ENCODE peak calls at places on chromosomes 16 and 17, in seven cellular contexts. D, E, S, V, T, B and R are unnamed samples.

GRCh38 chr17:48915459-48916282 is 7.5 kb downstream of the UBE2Z start:
- DNase-seq in D (peak), E (peak), S (no peak), V (no peak), T (peak), B (peak), R (no peak)

GRCh38 chr17:63445571-63446217 is 412 bp downstream of the CYB561 start:
- DNase-seq in D (peak), E (no peak), S (no peak), V (no peak), T (peak), B (peak), R (no peak)

GRCh38 chr17:37698132-37698615 is 46.7 kb downstream of the HNF1B start:
- DNase-seq in D (no peak), E (no peak), S (no peak), V (no peak), T (no peak), B (no peak), R (no peak)

GRCh38 chr16:75477680-75478473 is 13.4 kb upstream of the TMEM170A start:
- DNase-seq in D (no peak), E (no peak), S (no peak), V (no peak), T (no peak), B (no peak), R (no peak)

GRCh38 chr16:23356941-23357340 is 54.8 kb downstream of the SCNN1B start:
- DNase-seq in D (no peak), E (no peak), S (no peak), V (no peak), T (no peak), B (no peak), R (no peak)

GRCh38 chr17:61009619-61010018 is 332.0 kb downstream of the BCAS3 start:
- DNase-seq in D (no peak), E (peak), S (no peak), V (no peak), T (no peak), B (no peak), R (no peak)

GRCh38 chr17:76122411-76123126 is 18.5 kb downstream of the FOXJ1 start:
- DNase-seq in D (no peak), E (no peak), S (no peak), V (no peak), T (no peak), B (peak), R (peak)

GRCh38 chr17:71413935-71414334 is 706.9 kb upstream of the SOX9 start:
- DNase-seq in D (no peak), E (no peak), S (no peak), V (no peak), T (no peak), B (no peak), R (no peak)

GRCh38 chr17:29158515-29159275 is 21.5 kb downstream of the MYO18A start:
- DNase-seq in D (no peak), E (no peak), S (no peak), V (no peak), T (no peak), B (no peak), R (no peak)

GRCh38 chr17:28720247-28720996 is 637 bp downstream of the RPL23A start:
- DNase-seq in D (no peak), E (no peak), S (no peak), V (no peak), T (no peak), B (no peak), R (no peak)

GRCh38 chr16:81595676-81596292 is 151.2 kb downstream of the CMIP start:
- DNase-seq in D (no peak), E (no peak), S (no peak), V (no peak), T (no peak), B (no peak), R (no peak)

GRCh38 chr16:83308414-83308813 is 499.4 kb upstream of the HSBP1 start:
- DNase-seq in D (no peak), E (no peak), S (no peak), V (no peak), T (no peak), B (no peak), R (no peak)

GRCh38 chr17:20852541-20853370 is 190.1 kb downstream of the USP22 start:
- DNase-seq in D (no peak), E (no peak), S (no peak), V (no peak), T (peak), B (no peak), R (no peak)

GRCh38 chr16:11389083-11389482 is 43.8 kb downstream of the RMI2 start:
- DNase-seq in D (no peak), E (no peak), S (no peak), V (no peak), T (no peak), B (no peak), R (no peak)

GRCh38 chr17:82076018-82076784 is 10.6 kb upstream of the DUS1L start:
- DNase-seq in D (no peak), E (no peak), S (no peak), V (no peak), T (no peak), B (no peak), R (no peak)

GRCh38 chr16:67216612-67217490 is 10.1 kb upstream of the TMEM208 start:
- DNase-seq in D (peak), E (no peak), S (no peak), V (no peak), T (no peak), B (no peak), R (no peak)

GRCh38 chr17:9367186-9367585 is 208.4 kb downstream of the STX8 start:
- DNase-seq in D (no peak), E (no peak), S (no peak), V (no peak), T (no peak), B (no peak), R (no peak)

GRCh38 chr16:79599256-79599836 is 1.2 kb downstream of the MAF start:
- DNase-seq in D (no peak), E (no peak), S (no peak), V (no peak), T (no peak), B (peak), R (no peak)

GRCh38 chr16:30875881-30876791 is 17.7 kb downstream of the BCL7C start:
- DNase-seq in D (no peak), E (peak), S (no peak), V (no peak), T (peak), B (peak), R (no peak)

GRCh38 chr16:19882186-19882585 is 2.5 kb downstream of the GPRC5B start:
- DNase-seq in D (no peak), E (no peak), S (no peak), V (no peak), T (no peak), B (no peak), R (no peak)

GRCh38 chr17:16820161-16820877 is 130.3 kb downstream of the CCDC144A start:
- DNase-seq in D (no peak), E (no peak), S (no peak), V (no peak), T (peak), B (no peak), R (no peak)

GRCh38 chr17:42402121-42402516 is 13.9 kb upstream of the STAT3 start:
- DNase-seq in D (no peak), E (no peak), S (no peak), V (no peak), T (peak), B (no peak), R (no peak)

GRCh38 chr16:64202571-64202970 is 919.3 kb downstream of the CDH11 start:
- DNase-seq in D (no peak), E (no peak), S (no peak), V (no peak), T (no peak), B (no peak), R (no peak)

GRCh38 chr16:82639666-82640336 is 13.0 kb downstream of the CDH13 start:
- DNase-seq in D (peak), E (no peak), S (no peak), V (peak), T (peak), B (peak), R (no peak)

GRCh38 chr17:79975498-79976134 is 60.1 kb downstream of the TBC1D16 start:
- DNase-seq in D (no peak), E (no peak), S (no peak), V (peak), T (no peak), B (no peak), R (no peak)

GRCh38 chr16:46974352-46974751 is 878 bp upstream of the DNAJA2 start:
- DNase-seq in D (no peak), E (peak), S (no peak), V (no peak), T (no peak), B (peak), R (no peak)

GRCh38 chr17:46152423-46152822 is 40.8 kb downstream of the KANSL1 start:
- DNase-seq in D (no peak), E (peak), S (no peak), V (no peak), T (no peak), B (no peak), R (no peak)

GRCh38 chr17:27457731-27458523 is 1.7 kb downstream of the KSR1 start:
- DNase-seq in D (no peak), E (no peak), S (no peak), V (no peak), T (no peak), B (no peak), R (no peak)

GRCh38 chr16:23368469-23368868 is 66.4 kb downstream of the SCNN1B start:
- DNase-seq in D (no peak), E (no peak), S (no peak), V (no peak), T (no peak), B (no peak), R (no peak)

GRCh38 chr16:88471575-88471974 is 18.5 kb downstream of the ZFPM1 start:
- DNase-seq in D (no peak), E (no peak), S (no peak), V (no peak), T (no peak), B (no peak), R (no peak)

GRCh38 chr16:825298-826061 is 24.9 kb upstream of the GNG13 start:
- DNase-seq in D (no peak), E (no peak), S (no peak), V (no peak), T (no peak), B (no peak), R (no peak)

GRCh38 chr17:61335105-61335844 is 64.4 kb upstream of the TBX2 start:
- DNase-seq in D (no peak), E (no peak), S (no peak), V (no peak), T (no peak), B (no peak), R (no peak)

GRCh38 chr16:58507195-58507962 is 7.4 kb downstream of the NDRG4 start:
- DNase-seq in D (peak), E (no peak), S (no peak), V (peak), T (no peak), B (no peak), R (no peak)

GRCh38 chr16:1094124-1094479 is 1.9 kb downstream of the C1QTNF8 start:
- DNase-seq in D (no peak), E (no peak), S (no peak), V (no peak), T (no peak), B (no peak), R (no peak)

GRCh38 chr16:81652798-81653505 is 126.1 kb upstream of the PLCG2 start:
- DNase-seq in D (no peak), E (no peak), S (no peak), V (no peak), T (peak), B (peak), R (no peak)

GRCh38 chr17:30812218-30813177 is 12.0 kb downstream of the CRLF3 start:
- DNase-seq in D (no peak), E (no peak), S (no peak), V (no peak), T (no peak), B (no peak), R (peak)

GRCh38 chr17:41647940-41648410 is 23.6 kb upstream of the KRT17 start:
- DNase-seq in D (peak), E (no peak), S (peak), V (peak), T (peak), B (peak), R (no peak)

GRCh38 chr17:17849147-17849820 is 12.5 kb upstream of the SREBF1 start:
- DNase-seq in D (peak), E (peak), S (no peak), V (no peak), T (peak), B (no peak), R (no peak)
- TF ChIP-seq POLR2AphosphoS5 in D (no peak), E (no peak), S (peak), V (peak), T (no peak), B (no peak), R (no peak)

GRCh38 chr17:68831170-68831569 is 124.0 kb downstream of the ABCA8 start:
- DNase-seq in D (no peak), E (no peak), S (no peak), V (no peak), T (no peak), B (no peak), R (no peak)

GRCh38 chr17:68834328-68834836 is 120.8 kb downstream of the ABCA8 start:
- DNase-seq in D (no peak), E (no peak), S (no peak), V (no peak), T (no peak), B (no peak), R (no peak)

GRCh38 chr17:68829211-68829610 is 126.0 kb downstream of the ABCA8 start:
- DNase-seq in D (no peak), E (no peak), S (no peak), V (no peak), T (no peak), B (no peak), R (no peak)

GRCh38 chr17:68835061-68835460 is 120.1 kb downstream of the ABCA8 start:
- DNase-seq in D (no peak), E (no peak), S (no peak), V (no peak), T (no peak), B (no peak), R (no peak)

GRCh38 chr17:68832140-68832871 is 122.9 kb downstream of the ABCA8 start:
- DNase-seq in D (no peak), E (no peak), S (no peak), V (no peak), T (peak), B (no peak), R (no peak)
- TF ChIP-seq POLR2AphosphoS5 in D (no peak), E (no peak), S (no peak), V (no peak), T (no peak), B (no peak), R (no peak)

DNA sequence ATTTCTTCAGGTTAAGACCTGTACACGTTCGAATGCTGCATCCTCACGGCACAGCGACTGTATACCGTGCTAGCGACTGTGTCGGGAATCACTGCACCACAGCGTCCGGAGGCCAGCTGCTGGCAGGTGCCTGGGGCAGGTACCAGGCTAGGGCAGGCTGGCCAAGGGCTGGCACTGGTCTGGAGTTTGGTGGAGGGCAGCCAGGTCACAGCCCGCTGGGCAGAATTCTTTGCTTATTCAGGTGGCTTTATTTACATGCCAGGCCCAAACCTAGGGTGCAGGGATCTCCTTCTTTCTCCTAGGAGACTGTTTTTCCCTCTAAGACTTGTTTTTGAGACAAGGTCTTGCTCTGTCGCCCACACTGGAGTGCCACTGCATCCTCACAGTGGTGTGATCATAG is 37.9 kb downstream of the COTL1 start:
- DNase-seq in D (peak), E (no peak), S (no peak), V (no peak), T (no peak), B (no peak), R (no peak)
- TF ChIP-seq POLR2AphosphoS5 in D (no peak), E (peak), S (no peak), V (no peak), T (no peak), B (no peak), R (no peak)

DNA sequence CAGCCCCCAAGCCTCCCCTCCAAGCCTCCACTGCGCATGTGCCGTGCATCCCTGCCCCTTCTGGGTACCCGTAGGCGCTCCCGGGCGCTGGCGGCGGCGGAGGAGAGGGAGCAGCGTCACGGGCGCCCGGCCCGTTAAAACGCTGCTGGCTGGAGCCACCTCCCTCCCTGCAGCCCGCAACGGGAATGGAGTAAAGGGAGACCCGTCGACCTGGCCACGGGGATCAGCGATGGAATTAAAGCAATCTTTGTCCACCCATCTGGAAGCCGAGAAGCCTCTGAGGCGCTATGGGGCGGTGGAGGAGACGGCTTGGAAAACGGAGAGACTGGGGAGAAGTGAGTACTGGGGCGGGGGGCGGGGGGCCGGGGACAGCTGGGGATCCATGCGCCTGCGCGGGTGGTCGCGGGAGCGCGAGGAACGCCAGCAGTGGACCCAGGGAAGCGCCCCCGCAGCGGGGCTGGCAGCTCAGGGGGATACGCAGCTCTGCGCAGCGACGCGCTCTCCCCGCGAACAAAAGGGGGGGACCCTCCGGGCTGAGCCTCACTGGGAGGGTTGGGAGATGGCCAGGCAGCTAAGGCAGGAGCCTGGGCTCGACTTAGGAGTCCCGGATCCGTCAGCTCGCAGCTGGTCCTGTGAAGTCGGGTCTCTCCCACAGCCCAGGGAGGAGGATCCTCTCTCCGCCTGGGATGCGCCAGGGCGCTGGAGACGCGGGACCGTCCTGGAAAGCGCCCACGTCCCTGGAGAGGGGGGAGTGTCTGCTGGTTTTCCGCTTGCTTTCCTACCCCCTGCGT is at the start of gene BMERB1:
- DNase-seq in D (peak), E (no peak), S (no peak), V (peak), T (peak), B (peak), R (no peak)
- TF ChIP-seq POLR2AphosphoS5 in D (peak), E (no peak), S (peak), V (no peak), T (peak), B (no peak), R (peak)

GRCh38 chr17:1754430-1755112 is 7.3 kb upstream of the SERPINF1 start:
- DNase-seq in D (no peak), E (no peak), S (no peak), V (no peak), T (no peak), B (no peak), R (no peak)

GRCh38 chr17:1755252-1755992 is 6.4 kb upstream of the SERPINF1 start:
- DNase-seq in D (no peak), E (no peak), S (no peak), V (no peak), T (no peak), B (no peak), R (no peak)

GRCh38 chr17:1755993-1756306 is 5.9 kb upstream of the SERPINF1 start:
- DNase-seq in D (no peak), E (no peak), S (no peak), V (no peak), T (no peak), B (no peak), R (no peak)

GRCh38 chr17:1752425-1752941 is 9.4 kb upstream of the SERPINF1 start:
- DNase-seq in D (no peak), E (no peak), S (no peak), V (no peak), T (peak), B (peak), R (no peak)

DNA sequence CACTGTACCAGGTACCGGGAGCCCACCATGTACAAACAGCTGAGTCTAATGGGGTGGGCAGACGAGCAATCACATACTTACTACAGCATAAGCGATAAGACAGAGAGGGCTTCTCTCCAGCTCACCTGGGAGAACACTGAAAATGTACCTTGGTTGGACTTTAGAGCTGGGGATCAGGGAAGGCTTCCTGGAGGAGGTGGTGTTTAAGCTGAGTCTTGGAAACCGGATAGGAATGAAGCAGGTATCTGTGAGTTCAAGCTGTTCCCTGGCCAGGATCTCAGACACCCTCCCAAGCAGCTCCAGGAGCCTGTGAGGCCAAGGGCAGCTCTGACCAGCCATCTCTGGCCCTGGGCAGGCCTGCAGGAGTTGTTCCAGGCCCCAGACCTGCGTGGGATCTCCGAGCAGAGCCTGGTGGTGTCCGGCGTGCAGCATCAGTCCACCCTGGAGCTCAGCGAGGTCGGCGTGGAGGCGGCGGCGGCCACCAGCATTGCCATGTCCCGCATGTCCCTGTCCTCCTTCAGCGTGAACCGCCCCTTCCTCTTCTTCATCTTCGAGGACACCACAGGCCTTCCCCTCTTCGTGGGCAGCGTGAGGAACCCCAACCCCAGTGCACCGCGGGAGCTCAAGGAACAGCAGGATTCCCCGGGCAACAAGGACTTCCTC is 8.0 kb upstream of the SERPINF1 start:
- DNase-seq in D (no peak), E (no peak), S (no peak), V (no peak), T (no peak), B (no peak), R (no peak)
- TF ChIP-seq POLR2AphosphoS5 in D (no peak), E (no peak), S (no peak), V (no peak), T (no peak), B (no peak), R (no peak)

GRCh38 chr16:2147981-2148671 is at the start of gene RAB26:
- DNase-seq in D (peak), E (no peak), S (no peak), V (peak), T (peak), B (peak), R (no peak)
- TF ChIP-seq POLR2AphosphoS5 in D (peak), E (no peak), S (peak), V (no peak), T (peak), B (no peak), R (peak)